ENCODE peak calls at places on chromosomes 4 and X, in five cellular contexts. One of them, this sample, is unnamed.

GRCh38 chr4:81030617-81031388 is at the start of gene BMP3:
- DNase-seq in pons: no peak
- DNase-seq in HFF-Myc: no peak
- DNase-seq in upper lobe of right lung: peak; percentile 83
- DNase-seq in Peyer's patch: peak; percentile 72
- DNase-seq in this sample: no peak

GRCh38 chr4:139085141-139085540 is 69.6 kb downstream of the NOCT start:
- DNase-seq in HFF-Myc: no peak
- DNase-seq in Peyer's patch: no peak
- DNase-seq in upper lobe of right lung: no peak
- DNase-seq in pons: peak; percentile 25
- DNase-seq in this sample: no peak

GRCh38 chrX:20454117-20454516 is 187.4 kb upstream of the RPS6KA3 start:
- DNase-seq in upper lobe of right lung: no peak
- DNase-seq in HFF-Myc: no peak
- DNase-seq in pons: no peak
- DNase-seq in Peyer's patch: no peak
- DNase-seq in this sample: no peak

GRCh38 chrX:153873282-153874090 is 12.5 kb downstream of the L1CAM start:
- DNase-seq in HFF-Myc: no peak
- DNase-seq in upper lobe of right lung: no peak
- DNase-seq in pons: no peak
- DNase-seq in Peyer's patch: no peak
- DNase-seq in this sample: no peak

GRCh38 chrX:1582686-1583437 is 8.5 kb upstream of the AKAP17A start:
- DNase-seq in HFF-Myc: no peak
- DNase-seq in pons: no peak
- DNase-seq in Peyer's patch: no peak
- DNase-seq in upper lobe of right lung: no peak
- DNase-seq in this sample: no peak

GRCh38 chr4:15963001-15963451 is at the start of gene FGFBP2:
- DNase-seq in pons: no peak
- DNase-seq in Peyer's patch: peak; percentile 62
- DNase-seq in HFF-Myc: peak; percentile 20
- DNase-seq in upper lobe of right lung: no peak
- DNase-seq in this sample: peak; percentile 3

GRCh38 chrX:98141466-98141865 is 1257.8 kb downstream of the RPA4 start:
- DNase-seq in upper lobe of right lung: no peak
- DNase-seq in HFF-Myc: no peak
- DNase-seq in Peyer's patch: no peak
- DNase-seq in pons: no peak
- DNase-seq in this sample: no peak

GRCh38 chr4:47746122-47746521 is 91.7 kb downstream of the CORIN start:
- DNase-seq in Peyer's patch: no peak
- DNase-seq in HFF-Myc: no peak
- DNase-seq in pons: no peak
- DNase-seq in upper lobe of right lung: no peak
- DNase-seq in this sample: no peak

GRCh38 chr4:60129740-60130139 is 1070.4 kb upstream of the ADGRL3 start:
- DNase-seq in upper lobe of right lung: no peak
- DNase-seq in Peyer's patch: no peak
- DNase-seq in HFF-Myc: no peak
- DNase-seq in pons: no peak
- DNase-seq in this sample: no peak

GRCh38 chrX:72052415-72053090 is 79.2 kb downstream of the RTL5 start:
- DNase-seq in Peyer's patch: no peak
- DNase-seq in HFF-Myc: no peak
- DNase-seq in upper lobe of right lung: no peak
- DNase-seq in pons: no peak
- DNase-seq in this sample: no peak

GRCh38 chr4:169573889-169574288 is 38.5 kb downstream of the NEK1 start:
- DNase-seq in upper lobe of right lung: no peak
- DNase-seq in HFF-Myc: no peak
- DNase-seq in pons: no peak
- DNase-seq in Peyer's patch: no peak
- DNase-seq in this sample: no peak

GRCh38 chrX:78140206-78140605 is 756 bp upstream of the TAF9B start:
- DNase-seq in pons: no peak
- DNase-seq in upper lobe of right lung: no peak
- DNase-seq in HFF-Myc: no peak
- DNase-seq in Peyer's patch: no peak
- DNase-seq in this sample: no peak

GRCh38 chr4:129218355-129218754 is 122.4 kb downstream of the C4orf33 start:
- DNase-seq in upper lobe of right lung: no peak
- DNase-seq in HFF-Myc: no peak
- DNase-seq in Peyer's patch: peak; percentile 48
- DNase-seq in pons: peak; percentile 64
- DNase-seq in this sample: no peak

GRCh38 chrX:129984196-129984962 is 1.9 kb downstream of the BCORL1 start:
- DNase-seq in Peyer's patch: peak; percentile 59
- DNase-seq in upper lobe of right lung: peak; percentile 73
- DNase-seq in pons: no peak
- DNase-seq in HFF-Myc: no peak
- DNase-seq in this sample: no peak

GRCh38 chr4:1470816-1471442 is 64.7 kb upstream of the NKX1-1 start:
- DNase-seq in HFF-Myc: no peak
- DNase-seq in pons: no peak
- DNase-seq in Peyer's patch: no peak
- DNase-seq in upper lobe of right lung: no peak
- DNase-seq in this sample: no peak

GRCh38 chrX:66200855-66201795 is 37.1 kb downstream of the HEPH start:
- DNase-seq in upper lobe of right lung: no peak
- DNase-seq in pons: peak; percentile 49
- DNase-seq in HFF-Myc: no peak
- DNase-seq in Peyer's patch: no peak
- DNase-seq in this sample: no peak

GRCh38 chr4:173040200-173040599 is 128.4 kb upstream of the GALNT7 start:
- DNase-seq in pons: peak; percentile 45
- DNase-seq in Peyer's patch: no peak
- DNase-seq in upper lobe of right lung: no peak
- DNase-seq in HFF-Myc: no peak
- DNase-seq in this sample: no peak

GRCh38 chrX:46637937-46638336 is 64.4 kb downstream of the CHST7 start:
- DNase-seq in HFF-Myc: no peak
- DNase-seq in Peyer's patch: no peak
- DNase-seq in upper lobe of right lung: no peak
- DNase-seq in pons: no peak
- DNase-seq in this sample: no peak

GRCh38 chrX:68462653-68463052 is 29.4 kb upstream of the OPHN1 start:
- DNase-seq in pons: peak; percentile 63
- DNase-seq in upper lobe of right lung: no peak
- DNase-seq in HFF-Myc: peak; percentile 15
- DNase-seq in Peyer's patch: no peak
- DNase-seq in this sample: peak; percentile 7

GRCh38 chr4:69717778-69718177 is 42.6 kb downstream of the SULT1B1 start:
- DNase-seq in Peyer's patch: no peak
- DNase-seq in upper lobe of right lung: no peak
- DNase-seq in pons: no peak
- DNase-seq in HFF-Myc: no peak
- DNase-seq in this sample: no peak

GRCh38 chr4:133000012-133000411 is 149.1 kb upstream of the PCDH10 start:
- DNase-seq in HFF-Myc: no peak
- DNase-seq in upper lobe of right lung: no peak
- DNase-seq in pons: no peak
- DNase-seq in Peyer's patch: no peak
- DNase-seq in this sample: no peak

GRCh38 chr4:6953751-6954380 is 44.2 kb downstream of the TBC1D14 start:
- DNase-seq in upper lobe of right lung: peak; percentile 83
- DNase-seq in Peyer's patch: peak; percentile 90
- DNase-seq in pons: no peak
- DNase-seq in HFF-Myc: peak; percentile 24
- DNase-seq in this sample: peak; percentile 23

GRCh38 chrX:40326186-40326965 is 228.6 kb upstream of the BCOR start:
- DNase-seq in pons: no peak
- DNase-seq in upper lobe of right lung: no peak
- DNase-seq in HFF-Myc: no peak
- DNase-seq in Peyer's patch: no peak
- DNase-seq in this sample: no peak

GRCh38 chr4:82777857-82778525 is 20.6 kb downstream of the SCD5 start:
- DNase-seq in pons: no peak
- DNase-seq in HFF-Myc: no peak
- DNase-seq in Peyer's patch: no peak
- DNase-seq in upper lobe of right lung: no peak
- DNase-seq in this sample: no peak

GRCh38 chr4:54085284-54085683 is 14.7 kb upstream of the GSX2 start:
- DNase-seq in HFF-Myc: no peak
- DNase-seq in Peyer's patch: no peak
- DNase-seq in pons: peak; percentile 93
- DNase-seq in upper lobe of right lung: no peak
- DNase-seq in this sample: no peak